ENCODE peak calls at places on chromosome 11, in five cellular contexts. X, M, K, R and U are unnamed samples.

GRCh38 chr11:45459501-45459900 is 173.4 kb upstream of the SYT13 start:
- DNase-seq in M (no peak), K (no peak), X (no peak), R (no peak), U (no peak)

GRCh38 chr11:16297332-16297731 is 59.0 kb downstream of the SOX6 start:
- DNase-seq in M (no peak), K (no peak), R (no peak), X (no peak), U (no peak)

GRCh38 chr11:2916892-2917645 is 12.2 kb downstream of the PHLDA2 start:
- DNase-seq in R (no peak), M (no peak), X (no peak), K (no peak), U (no peak)

GRCh38 chr11:44398266-44399045 is 88.5 kb upstream of the ALX4 start:
- DNase-seq in M (no peak), X (no peak), K (no peak), R (no peak), U (no peak)

GRCh38 chr11:12864316-12865156 is 144.6 kb upstream of the RASSF10 start:
- DNase-seq in X (no peak), M (peak; percentile 91), R (no peak), K (no peak), U (no peak)

GRCh38 chr11:119977584-119977860 is 160.4 kb downstream of the TRIM29 start:
- DNase-seq in M (no peak), X (no peak), R (no peak), K (no peak), U (no peak)

GRCh38 chr11:117010808-117011540 is 87.3 kb downstream of the SIK3 start:
- DNase-seq in X (no peak), R (no peak), M (peak; percentile 94), K (no peak), U (no peak)

GRCh38 chr11:108985611-108986279 is 320.9 kb downstream of the DDX10 start:
- DNase-seq in K (no peak), M (peak; percentile 74), X (no peak), R (no peak), U (no peak)

GRCh38 chr11:47946682-47947575 is 33.4 kb upstream of the PTPRJ start:
- DNase-seq in M (peak; percentile 96), R (peak; percentile 90), K (no peak), X (peak; percentile 48), U (no peak)

GRCh38 chr11:105181100-105181499 is 41.5 kb upstream of the CARD18 start:
- DNase-seq in K (no peak), R (no peak), X (no peak), M (peak; percentile 93), U (no peak)

GRCh38 chr11:94674005-94674491 is 94.1 kb upstream of the AMOTL1 start:
- DNase-seq in X (no peak), K (no peak), M (no peak), R (no peak), U (no peak)

GRCh38 chr11:59766542-59766941 is 11.4 kb downstream of the STX3 start:
- DNase-seq in R (no peak), X (no peak), M (no peak), K (no peak), U (no peak)

GRCh38 chr11:33829430-33830141 is 55.3 kb upstream of the FBXO3 start:
- DNase-seq in X (peak; percentile 38), M (peak; percentile 82), R (no peak), K (peak; percentile 73), U (peak; percentile 44)

GRCh38 chr11:58796333-58797049 is 48.0 kb downstream of the GLYATL2 start:
- DNase-seq in X (no peak), M (no peak), R (no peak), K (no peak), U (no peak)

GRCh38 chr11:108286369-108286768 is 63.5 kb downstream of the ATM start:
- DNase-seq in R (no peak), K (no peak), M (no peak), X (no peak), U (no peak)

GRCh38 chr11:65776196-65776595 is 4.6 kb downstream of the AP5B1 start:
- DNase-seq in R (peak; percentile 63), X (no peak), K (no peak), M (peak; percentile 40), U (no peak)
- H3K4me3 ChIP-seq in R (no peak overlapping the region), X (no peak overlapping the region), K (no peak overlapping the region), M (no peak overlapping the region), U (no peak overlapping the region)

GRCh38 chr11:312092-312816 is 1.6 kb upstream of the IFITM1 start:
- DNase-seq in M (peak; percentile 53), R (no peak), K (no peak), X (no peak), U (no peak)

GRCh38 chr11:313304-313786 is 495 bp upstream of the IFITM1 start:
- DNase-seq in X (no peak), K (no peak), M (no peak), R (no peak), U (no peak)

GRCh38 chr11:315051-315481 is 1.2 kb downstream of the IFITM1 start:
- DNase-seq in R (no peak), M (no peak), K (no peak), X (no peak), U (no peak)

GRCh38 chr11:315516-315994 is 1.7 kb downstream of the IFITM1 start:
- DNase-seq in R (peak; percentile 67), M (no peak), K (no peak), X (peak; percentile 18), U (no peak)

GRCh38 chr11:313787-314547 is at the start of gene IFITM1:
- DNase-seq in M (peak; percentile 88), K (no peak), R (no peak), X (no peak), U (peak; percentile 69)
- H3K4me3 ChIP-seq in M (peak within 1 kb of the TSS; percentile 81), K (peak within 1 kb of the TSS; percentile 58), R (peak within 1 kb of the TSS; percentile 48), X (peak within 1 kb of the TSS; percentile 74), U (peak within 1 kb of the TSS; percentile 93)

GRCh38 chr11:62678770-62679696 is at the start of gene UBXN1:
- DNase-seq in M (peak; percentile 92), K (peak; percentile 85), R (peak; percentile 96), X (peak; percentile 93), U (peak; percentile 81)

GRCh38 chr11:62676698-62677097 is 2.2 kb downstream of the UBXN1 start:
- DNase-seq in M (no peak), X (no peak), K (no peak), R (no peak), U (no peak)

GRCh38 chr11:62677160-62677559 is 1.7 kb downstream of the UBXN1 start:
- DNase-seq in M (no peak), K (no peak), X (no peak), R (no peak), U (no peak)

GRCh38 chr11:62678433-62678769 is 472 bp downstream of the UBXN1 start:
- DNase-seq in R (peak; percentile 64), M (no peak), X (no peak), K (no peak), U (no peak)

DNA sequence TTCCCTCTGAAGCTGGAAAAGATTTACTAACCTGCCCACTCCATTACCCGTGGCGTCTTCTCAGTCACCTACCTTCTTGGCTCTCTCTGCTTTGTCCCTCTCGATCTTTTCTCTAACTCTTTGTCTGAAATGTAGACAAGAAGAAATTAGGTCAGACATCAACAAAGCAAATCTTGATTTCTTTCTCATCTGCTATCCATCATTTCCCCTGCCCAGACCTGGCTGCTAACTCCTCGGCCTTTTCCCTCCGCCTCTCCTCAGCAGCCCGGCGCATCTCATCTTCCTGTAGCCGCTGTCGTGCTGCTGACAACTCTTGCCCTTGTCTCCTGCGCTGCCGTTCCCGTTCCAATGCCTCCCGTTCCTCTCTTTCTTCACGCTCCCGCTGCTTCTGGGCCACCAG is 1.2 kb downstream of the UBXN1 start:
- DNase-seq in R (no peak), X (no peak), K (no peak), M (no peak), U (no peak)
- H3K4me3 ChIP-seq in R (peak overlapping the region; percentile 74), X (peak overlapping the region; percentile 92), K (peak overlapping the region; percentile 97), M (peak overlapping the region; percentile 95), U (peak overlapping the region; percentile 90)

GRCh38 chr11:63998558-63999348 is 12.5 kb downstream of the OTUB1 start:
- DNase-seq in R (no peak), K (no peak), X (peak; percentile 38), M (no peak), U (no peak)

GRCh38 chr11:63997801-63998332 is 11.6 kb downstream of the OTUB1 start:
- DNase-seq in M (no peak), K (no peak), X (no peak), R (no peak), U (no peak)

GRCh38 chr11:64000740-64001514 is 14.7 kb downstream of the OTUB1 start:
- DNase-seq in M (no peak), R (no peak), K (no peak), X (no peak), U (no peak)

GRCh38 chr11:64000026-64000739 is 13.9 kb downstream of the OTUB1 start:
- DNase-seq in M (peak; percentile 75), R (peak; percentile 87), X (peak; percentile 73), K (no peak), U (peak; percentile 85)

GRCh38 chr11:63999349-64000025 is 13.2 kb downstream of the OTUB1 start:
- DNase-seq in K (no peak), M (peak; percentile 26), R (peak; percentile 86), X (peak; percentile 53), U (peak; percentile 53)
- H3K4me3 ChIP-seq in K (peak overlapping the region; percentile 57), M (no peak overlapping the region), R (peak overlapping the region; percentile 40), X (peak overlapping the region; percentile 59), U (no peak overlapping the region)

GRCh38 chr11:129590030-129590752 is 214.5 kb downstream of the BARX2 start:
- DNase-seq in M (no peak), R (no peak), K (no peak), X (no peak), U (no peak)
- H3K4me3 ChIP-seq in M (no peak overlapping the region), R (no peak overlapping the region), K (no peak overlapping the region), X (no peak overlapping the region), U (no peak overlapping the region)

DNA sequence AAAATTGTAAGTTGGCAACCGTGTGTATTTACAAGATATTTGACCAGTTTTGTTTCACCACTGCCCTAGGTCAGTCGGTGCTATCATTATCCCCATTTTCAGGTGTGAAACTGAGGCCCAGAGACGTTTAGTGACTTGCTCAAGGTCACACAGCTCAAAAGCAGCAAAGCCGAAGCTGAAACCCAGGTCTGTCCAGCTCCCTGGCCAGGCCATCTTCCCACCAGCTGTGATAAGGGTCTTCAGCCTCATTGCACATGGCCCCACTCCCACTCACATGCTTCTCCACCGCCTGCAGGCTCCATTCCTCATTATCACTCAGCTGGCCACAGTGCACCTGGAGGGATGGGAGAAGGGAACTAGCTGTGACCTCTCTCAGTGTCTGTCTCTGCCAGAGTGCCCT is 83.2 kb downstream of the PDE2A start:
- DNase-seq in M (no peak), X (no peak), K (no peak), R (no peak), U (no peak)
- H3K4me3 ChIP-seq in M (no peak overlapping the region), X (no peak overlapping the region), K (no peak overlapping the region), R (no peak overlapping the region), U (no peak overlapping the region)

GRCh38 chr11:8709002-8709672 is 26.5 kb downstream of the RPL27A start:
- DNase-seq in R (peak; percentile 98), M (peak; percentile 84), K (no peak), X (peak; percentile 88), U (no peak)
- H3K4me3 ChIP-seq in R (peak overlapping the region; percentile 25), M (no peak overlapping the region), K (no peak overlapping the region), X (no peak overlapping the region), U (no peak overlapping the region)